ENCODE peak calls at places on chromosomes 11 and 22, in eight cellular contexts. O is nucleus accumbens; K is neural progenitor cell; M is GM12865; Y is Right ventricle myocardium superior; A is stimulated activated CD8-positive, alpha-beta memory T cell treated with anti-CD3 and anti-CD28 coated beads, Interleukin-12 subunit alpha, Interleukin-12 subunit beta, amount 100 ng/mL, for 1 hour; D is fibroblast of lung; W is RWPE1. J is an unnamed sample.

GRCh38 chr22:45997775-45998637 is 21.0 kb upstream of the WNT7B start:
- DNase-seq in A (no peak), K (no peak), M (no peak), Y (peak; percentile 59), W (no peak), O (no peak), D (no peak), J (no peak)

GRCh38 chr22:49960967-49961600 is 512 bp downstream of the PIM3 start:
- DNase-seq in M (peak; percentile 75), K (peak; percentile 56), O (no peak), W (no peak), Y (peak; percentile 65), A (no peak), D (peak; percentile 61), J (no peak)

GRCh38 chr11:12485328-12485727 is 108.0 kb downstream of the PARVA start:
- DNase-seq in M (no peak), K (no peak), W (no peak), Y (no peak), A (no peak), D (no peak), O (no peak), J (no peak)

GRCh38 chr11:82802710-82803109 is 69.0 kb upstream of the FAM181B start:
- DNase-seq in A (no peak), Y (no peak), K (no peak), W (no peak), O (no peak), D (no peak), M (no peak), J (no peak)

GRCh38 chr11:61890536-61891330 is 612 bp downstream of the FADS3 start:
- DNase-seq in M (peak; percentile 22), D (peak; percentile 80), Y (peak; percentile 70), K (peak; percentile 71), A (no peak), W (peak; percentile 49), O (no peak), J (no peak)

GRCh38 chr22:32729368-32729767 is 72.1 kb upstream of the TIMP3 start:
- DNase-seq in O (no peak), D (no peak), A (no peak), Y (no peak), K (no peak), W (no peak), M (no peak), J (no peak)

GRCh38 chr22:37419916-37420655 is 7.2 kb downstream of the ELFN2 start:
- DNase-seq in O (no peak), K (peak; percentile 74), A (no peak), W (peak; percentile 23), D (peak; percentile 36), Y (no peak), M (peak; percentile 10), J (no peak)

GRCh38 chr11:75541301-75541929 is 15.7 kb upstream of the GDPD5 start:
- DNase-seq in K (no peak), A (no peak), Y (no peak), M (no peak), W (no peak), D (no peak), O (no peak), J (no peak)

GRCh38 chr11:134656861-134657540 is 245.0 kb upstream of the B3GAT1 start:
- DNase-seq in A (no peak), K (no peak), Y (no peak), O (no peak), W (no peak), M (no peak), D (no peak), J (no peak)

GRCh38 chr22:49724030-49724892 is 103.4 kb downstream of the BRD1 start:
- DNase-seq in D (no peak), M (no peak), Y (no peak), O (no peak), A (no peak), K (no peak), W (no peak), J (no peak)

GRCh38 chr22:20725987-20726558 is 47.8 kb upstream of the SERPIND1 start:
- DNase-seq in A (no peak), D (peak; percentile 50), Y (no peak), M (no peak), O (no peak), K (no peak), W (no peak), J (no peak)

GRCh38 chr11:66126808-66127555 is 56.9 kb downstream of the PACS1 start:
- DNase-seq in K (no peak), Y (peak; percentile 74), W (peak; percentile 39), A (peak; percentile 40), D (peak; percentile 89), O (peak; percentile 75), M (peak; percentile 84), J (peak; percentile 41)

GRCh38 chr11:1566381-1567051 is 5.6 kb downstream of the DUSP8 start:
- DNase-seq in M (no peak), W (no peak), D (no peak), O (no peak), A (no peak), K (no peak), Y (no peak), J (no peak)

GRCh38 chr11:59186130-59186594 is 14.2 kb downstream of the DTX4 start:
- DNase-seq in Y (no peak), W (peak; percentile 34), M (peak; percentile 72), K (peak; percentile 62), D (no peak), O (peak; percentile 19), A (no peak), J (peak; percentile 46)

GRCh38 chr11:86811637-86812321 is 11.4 kb downstream of the PRSS23 start:
- DNase-seq in O (no peak), A (no peak), W (no peak), Y (no peak), K (peak; percentile 68), D (peak; percentile 81), M (no peak), J (no peak)

GRCh38 chr11:69656536-69657455 is 15.8 kb downstream of the CCND1 start:
- DNase-seq in M (no peak), W (no peak), O (no peak), D (no peak), Y (peak; percentile 17), A (no peak), K (no peak), J (no peak)

GRCh38 chr11:133134561-133135173 is 397.6 kb downstream of the OPCML start:
- DNase-seq in K (peak; percentile 80), W (peak; percentile 5), D (peak; percentile 34), Y (peak; percentile 60), O (peak; percentile 60), M (peak; percentile 77), A (no peak), J (peak; percentile 2)

GRCh38 chr11:48081151-48082010 is 101.0 kb downstream of the PTPRJ start:
- DNase-seq in M (no peak), A (no peak), K (no peak), W (no peak), Y (peak; percentile 87), D (peak; percentile 92), O (peak; percentile 62), J (no peak)

GRCh38 chr11:121439759-121440158 is 12.4 kb upstream of the SORL1 start:
- DNase-seq in A (no peak), K (no peak), M (no peak), Y (no peak), D (no peak), W (no peak), O (no peak), J (no peak)

GRCh38 chr22:50683994-50684371 is 11.4 kb downstream of the SHANK3 start:
- DNase-seq in M (no peak), K (no peak), W (peak; percentile 36), A (no peak), D (no peak), O (no peak), Y (no peak), J (no peak)

GRCh38 chr11:8333431-8334401 is 70.0 kb upstream of the LMO1 start:
- DNase-seq in D (peak; percentile 28), K (peak; percentile 83), A (no peak), W (peak; percentile 84), O (no peak), M (no peak), Y (no peak), J (no peak)

GRCh38 chr22:20060700-20061480 is 19.2 kb upstream of the DGCR8 start:
- DNase-seq in A (no peak), W (no peak), K (no peak), M (no peak), D (no peak), Y (no peak), O (no peak), J (no peak)

GRCh38 chr22:24128631-24129601 is 52.4 kb upstream of the SUSD2 start:
- DNase-seq in A (no peak), D (no peak), Y (no peak), K (no peak), M (no peak), O (no peak), W (no peak), J (no peak)

GRCh38 chr11:64560139-64560771 is 30.8 kb upstream of the SLC22A12 start:
- DNase-seq in M (no peak), K (no peak), O (no peak), Y (peak; percentile 18), D (no peak), W (no peak), A (no peak), J (no peak)

GRCh38 chr11:122253541-122254317 is 137.7 kb upstream of the BLID start:
- DNase-seq in Y (no peak), W (no peak), K (peak; percentile 38), A (no peak), D (peak; percentile 66), M (no peak), O (no peak), J (no peak)

GRCh38 chr11:78952188-78952587 is 377.5 kb upstream of the NARS2 start:
- DNase-seq in M (no peak), K (no peak), Y (no peak), D (no peak), O (no peak), W (no peak), A (no peak), J (no peak)

GRCh38 chr22:33274214-33274828 is 216.1 kb upstream of the SYN3 start:
- DNase-seq in A (no peak), Y (no peak), W (peak; percentile 3), M (peak; percentile 85), D (no peak), O (no peak), K (peak; percentile 70), J (no peak)

GRCh38 chr11:11969380-11970215 is 38.8 kb downstream of the DKK3 start:
- DNase-seq in W (no peak), A (no peak), Y (no peak), K (no peak), M (no peak), O (peak; percentile 62), D (no peak), J (no peak)

GRCh38 chr22:39236321-39237275 is 8.2 kb downstream of the PDGFB start:
- DNase-seq in A (peak; percentile 31), W (no peak), K (no peak), M (peak; percentile 90), D (no peak), Y (peak; percentile 72), O (no peak), J (no peak)

GRCh38 chr22:31313366-31314147 is 21.3 kb upstream of the PIK3IP1 start:
- DNase-seq in Y (peak; percentile 55), M (peak; percentile 52), A (peak; percentile 45), D (peak; percentile 61), K (peak; percentile 75), O (peak; percentile 44), W (peak; percentile 79), J (peak; percentile 64)

GRCh38 chr11:44016129-44016528 is 31.7 kb upstream of the ACCSL start:
- DNase-seq in D (peak; percentile 72), K (no peak), W (no peak), Y (peak; percentile 78), A (no peak), O (no peak), M (no peak), J (no peak)

GRCh38 chr22:42360348-42360747 is 71.9 kb downstream of the NFAM1 start:
- DNase-seq in D (no peak), W (no peak), Y (no peak), A (no peak), K (no peak), M (no peak), O (no peak), J (no peak)

J was measured in activated T-cell treated with anti-CD3 and anti-CD28 coated beads for 1 hour.